ENCODE peak calls at places on chromosomes 1 and 21, in eight cellular contexts. P, Z, W, X, O, B, M and A are unnamed samples.

GRCh38 chr1:118290046-118290445 is 105.0 kb upstream of the SPAG17 start:
- DNase-seq in W (no peak), B (no peak), X (no peak), P (peak), O (no peak), M (no peak), Z (no peak), A (no peak)

GRCh38 chr1:154951901-154952657 is 3.8 kb downstream of the PBXIP1 start:
- DNase-seq in O (no peak), X (no peak), W (peak), Z (no peak), P (no peak), M (no peak), B (no peak), A (no peak)

GRCh38 chr1:66681686-66682085 is 70.6 kb upstream of the DYNLT5 start:
- DNase-seq in M (no peak), W (no peak), O (no peak), Z (no peak), X (no peak), B (no peak), P (no peak), A (no peak)

GRCh38 chr1:160664573-160665051 is 17.8 kb upstream of the SLAMF1 start:
- DNase-seq in B (no peak), P (no peak), Z (no peak), X (no peak), W (peak), O (no peak), M (no peak), A (no peak)

GRCh38 chr1:16351449-16351993 is 759 bp downstream of the FBXO42 start:
- DNase-seq in Z (no peak), W (peak), X (peak), M (no peak), O (no peak), P (no peak), B (peak), A (no peak)

GRCh38 chr1:242690849-242691602 is 166.5 kb upstream of the PLD5 start:
- DNase-seq in X (no peak), Z (no peak), M (no peak), P (no peak), O (no peak), W (no peak), B (no peak), A (no peak)

GRCh38 chr1:205592443-205593003 is 39.3 kb downstream of the ELK4 start:
- DNase-seq in B (no peak), W (no peak), Z (no peak), O (no peak), P (no peak), M (no peak), X (no peak), A (no peak)

GRCh38 chr1:93328809-93329477 is 16.8 kb upstream of the DR1 start:
- DNase-seq in Z (no peak), W (no peak), M (no peak), B (no peak), O (no peak), X (no peak), P (no peak), A (no peak)

GRCh38 chr1:193539731-193540459 is 353.5 kb upstream of the B3GALT2 start:
- DNase-seq in O (no peak), Z (no peak), P (no peak), B (no peak), W (peak), M (no peak), X (no peak), A (no peak)

GRCh38 chr1:203056516-203056915 is 29.3 kb downstream of the MYOG start:
- DNase-seq in O (no peak), W (no peak), P (no peak), X (no peak), B (no peak), M (no peak), Z (no peak), A (no peak)

GRCh38 chr1:32525053-32525452 is 14.2 kb upstream of the ZBTB8A start:
- DNase-seq in Z (no peak), M (no peak), X (peak), B (no peak), W (no peak), P (no peak), O (no peak), A (no peak)

GRCh38 chr1:55542901-55543504 is 327.8 kb upstream of the USP24 start:
- DNase-seq in B (peak), P (no peak), X (peak), O (no peak), M (no peak), Z (no peak), W (no peak), A (no peak)

GRCh38 chr1:169457443-169457842 is 28.3 kb downstream of the SLC19A2 start:
- DNase-seq in M (no peak), B (no peak), W (no peak), O (no peak), X (no peak), Z (no peak), P (no peak), A (no peak)

GRCh38 chr21:26965091-26965566 is 1.8 kb downstream of the ADAMTS5 start:
- DNase-seq in Z (no peak), O (no peak), M (no peak), X (no peak), B (no peak), P (no peak), W (no peak), A (no peak)

GRCh38 chr1:13871413-13871812 is 171.4 kb downstream of the PRDM2 start:
- DNase-seq in X (no peak), Z (no peak), B (no peak), P (no peak), W (no peak), O (no peak), M (no peak), A (no peak)

GRCh38 chr1:109814993-109815786 is 51.5 kb upstream of the EPS8L3 start:
- DNase-seq in W (peak), M (no peak), Z (no peak), B (no peak), X (no peak), P (no peak), O (no peak), A (no peak)

GRCh38 chr1:115526900-115527299 is 114.9 kb upstream of the VANGL1 start:
- DNase-seq in P (no peak), O (no peak), X (no peak), B (no peak), W (no peak), Z (no peak), M (no peak), A (no peak)

GRCh38 chr1:115522386-115522785 is 119.4 kb upstream of the VANGL1 start:
- DNase-seq in M (no peak), X (no peak), P (no peak), B (no peak), O (no peak), W (no peak), Z (no peak), A (no peak)

GRCh38 chr1:115529216-115529897 is 112.4 kb upstream of the VANGL1 start:
- DNase-seq in P (no peak), Z (no peak), W (no peak), M (no peak), X (no peak), B (peak), O (no peak), A (no peak)

GRCh38 chr1:115527746-115528145 is 114.0 kb upstream of the VANGL1 start:
- DNase-seq in Z (no peak), M (no peak), X (no peak), O (no peak), B (no peak), P (no peak), W (no peak), A (no peak)

GRCh38 chr1:115524211-115524610 is 117.6 kb upstream of the VANGL1 start:
- DNase-seq in W (no peak), X (no peak), M (no peak), P (no peak), B (no peak), Z (no peak), O (no peak), A (no peak)
- TF ChIP-seq CTCF in W (no peak), X (no peak), M (no peak), P (no peak), B (no peak), Z (no peak), O (no peak), A (no peak)

GRCh38 chr1:156172696-156173470 is 19.5 kb downstream of the SEMA4A start:
- DNase-seq in X (no peak), B (no peak), W (no peak), P (no peak), Z (no peak), M (no peak), O (no peak), A (no peak)
- TF ChIP-seq CTCF in X (peak), B (no peak), W (no peak), P (no peak), Z (no peak), M (no peak), O (no peak), A (no peak)

GRCh38 chr1:181104790-181105133 is 16.3 kb downstream of the IER5 start:
- DNase-seq in W (peak), B (no peak), X (no peak), M (no peak), Z (peak), P (peak), O (no peak), A (no peak)

GRCh38 chr1:181105134-181106021 is 16.9 kb downstream of the IER5 start:
- DNase-seq in P (peak), M (peak), B (peak), W (peak), X (peak), Z (peak), O (peak), A (peak)

GRCh38 chr1:181102841-181103240 is 14.3 kb downstream of the IER5 start:
- DNase-seq in O (no peak), P (no peak), W (no peak), B (no peak), Z (no peak), M (no peak), X (no peak), A (no peak)

GRCh38 chr1:181103404-181103803 is 14.9 kb downstream of the IER5 start:
- DNase-seq in B (no peak), X (no peak), O (no peak), Z (no peak), M (no peak), P (no peak), W (no peak), A (no peak)

DNA sequence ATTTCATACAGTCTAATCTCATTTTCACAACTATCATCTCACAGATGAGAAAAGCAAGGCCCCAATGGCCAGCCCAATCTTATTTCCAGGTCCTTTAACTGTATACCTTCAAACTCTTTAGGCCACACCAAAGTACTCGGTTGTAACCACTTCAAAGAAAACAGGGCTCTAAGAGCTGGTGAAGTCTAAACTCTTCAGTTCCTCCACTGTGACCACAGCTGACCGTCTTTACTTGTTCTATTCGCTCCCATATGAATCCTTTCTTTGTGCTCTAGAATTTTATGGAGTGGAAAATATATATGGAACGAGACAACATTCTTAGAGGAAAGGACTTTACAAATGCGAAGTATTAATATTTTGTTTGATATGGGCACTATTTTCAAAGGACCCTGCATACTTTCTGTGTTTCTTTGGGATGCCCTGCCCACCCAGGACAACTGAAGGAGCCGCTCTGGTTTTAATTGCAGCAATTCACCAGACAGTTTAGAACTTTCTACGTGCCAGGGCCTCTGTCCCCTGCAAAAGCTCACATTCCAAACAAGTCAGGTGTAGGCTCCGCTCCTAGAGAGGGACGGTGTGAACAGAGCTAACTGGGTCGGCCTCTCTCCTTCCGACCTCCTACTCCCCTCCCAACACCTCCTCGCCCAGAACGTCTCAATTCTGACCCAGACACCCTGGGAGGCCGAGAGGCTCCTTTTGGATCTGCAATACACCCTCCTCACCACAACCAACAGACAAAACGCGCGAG is 15.7 kb downstream of the IER5 start:
- DNase-seq in X (no peak), M (no peak), B (no peak), P (no peak), W (peak), O (no peak), Z (no peak), A (no peak)
- TF ChIP-seq CTCF in X (peak), M (no peak), B (peak), P (peak), W (no peak), O (no peak), Z (no peak), A (no peak)

DNA sequence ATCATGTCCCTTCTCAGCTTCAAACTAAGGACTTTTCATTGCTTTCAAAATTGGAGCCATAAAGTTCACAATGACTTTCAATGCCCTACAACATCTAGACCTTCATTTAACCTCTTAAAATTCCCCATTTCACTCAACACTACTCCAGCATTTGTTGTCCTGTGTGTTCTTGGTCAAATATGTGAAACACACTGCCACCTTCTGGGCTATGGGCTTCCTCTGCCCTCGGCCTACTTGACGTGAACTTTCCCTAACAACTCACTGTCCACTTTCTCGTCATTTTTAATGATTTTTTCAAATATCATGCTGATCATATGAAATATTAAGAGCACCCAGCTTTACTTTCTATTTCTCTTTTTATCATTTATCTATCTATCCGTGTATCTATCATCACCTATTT is 2018.4 kb downstream of the NCAM2 start:
- DNase-seq in Z (peak), B (no peak), P (no peak), W (no peak), M (no peak), X (peak), O (no peak), A (no peak)
- TF ChIP-seq CTCF in Z (peak), B (no peak), P (no peak), W (no peak), M (no peak), X (peak), O (no peak), A (no peak)

GRCh38 chr1:213070399-213070798 is 19.4 kb downstream of the RPS6KC1 start:
- DNase-seq in B (peak), P (no peak), W (peak), X (peak), Z (no peak), O (peak), M (no peak), A (no peak)
- TF ChIP-seq CTCF in B (peak), P (no peak), W (no peak), X (peak), Z (no peak), O (peak), M (no peak), A (no peak)

GRCh38 chr1:10032590-10033358 is at the start of gene UBE4B:
- DNase-seq in X (peak), W (peak), B (peak), O (peak), M (peak), P (peak), Z (peak), A (peak)

GRCh38 chr1:10031461-10031860 is 1.3 kb upstream of the UBE4B start:
- DNase-seq in P (no peak), W (no peak), M (no peak), B (peak), O (peak), X (peak), Z (no peak), A (no peak)

GRCh38 chr1:10032287-10032589 is 520 bp upstream of the UBE4B start:
- DNase-seq in P (no peak), O (no peak), W (no peak), X (no peak), M (no peak), Z (no peak), B (no peak), A (no peak)

GRCh38 chr1:10033359-10033845 is 644 bp downstream of the UBE4B start:
- DNase-seq in X (peak), M (no peak), W (peak), B (peak), Z (peak), P (no peak), O (peak), A (no peak)
- TF ChIP-seq CTCF in X (no peak), M (no peak), W (no peak), B (no peak), Z (no peak), P (no peak), O (no peak), A (no peak)